ENCODE peak calls at places on chromosomes 4 and X, in eight cellular contexts. V, E, W, X, G, S, Q and R are unnamed samples. For H3K4me1, the result is how much of the 10 kb centered on the place peaks cover.

GRCh38 chr4:24642941-24643628 is 58.7 kb upstream of the DHX15 start:
- DNase-seq in E (no peak), Q (no peak), X (no peak), G (no peak), S (no peak), W (no peak), V (no peak), R (no peak)

GRCh38 chr4:132710971-132711370 is 438.1 kb upstream of the PCDH10 start:
- DNase-seq in Q (no peak), G (no peak), E (no peak), S (no peak), X (no peak), W (no peak), V (no peak), R (no peak)

GRCh38 chrX:100407147-100407783 is 2.8 kb downstream of the PCDH19 start:
- DNase-seq in S (no peak), W (no peak), G (no peak), Q (no peak), E (no peak), V (no peak), X (peak), R (no peak)

GRCh38 chr4:102761478-102761790 is 666 bp upstream of the MANBA start:
- DNase-seq in X (no peak), E (no peak), G (no peak), S (no peak), Q (no peak), W (peak), V (no peak), R (no peak)

GRCh38 chr4:92101609-92102231 is 202.0 kb upstream of the GRID2 start:
- DNase-seq in V (no peak), E (no peak), G (no peak), X (no peak), S (no peak), W (no peak), Q (no peak), R (no peak)

GRCh38 chr4:128354205-128354821 is 66.7 kb upstream of the PGRMC2 start:
- DNase-seq in G (no peak), Q (peak), W (peak), E (no peak), V (no peak), X (peak), S (peak), R (no peak)

GRCh38 chr4:186002853-186003252 is 66.1 kb upstream of the TLR3 start:
- DNase-seq in W (no peak), G (no peak), X (no peak), V (no peak), E (no peak), Q (no peak), S (no peak), R (no peak)

GRCh38 chr4:14225683-14226207 is 598.2 kb upstream of the BOD1L1 start:
- DNase-seq in S (no peak), G (no peak), X (no peak), W (no peak), Q (no peak), E (no peak), V (no peak), R (no peak)

GRCh38 chr4:146445198-146446150 is 76.3 kb downstream of the SLC10A7 start:
- DNase-seq in E (no peak), X (no peak), W (no peak), G (no peak), V (no peak), Q (no peak), S (no peak), R (no peak)

GRCh38 chrX:1397441-1397840 is 5.5 kb upstream of the SLC25A6 start:
- DNase-seq in V (peak), X (no peak), W (no peak), E (peak), G (no peak), S (no peak), Q (no peak), R (peak)

GRCh38 chrX:11540532-11541377 is 125.0 kb downstream of the ARHGAP6 start:
- DNase-seq in V (no peak), E (no peak), G (no peak), W (no peak), X (no peak), S (no peak), Q (no peak), R (no peak)

GRCh38 chr4:158459085-158459820 is 62.4 kb upstream of the RXFP1 start:
- DNase-seq in S (no peak), W (no peak), X (peak), G (no peak), Q (no peak), E (no peak), V (no peak), R (peak)

GRCh38 chr4:153205757-153206156 is 1.5 kb downstream of the TRIM2 start:
- DNase-seq in X (peak), W (peak), G (peak), E (no peak), V (no peak), S (peak), Q (no peak), R (no peak)

GRCh38 chr4:78758105-78758504 is 18.0 kb upstream of the BMP2K start:
- DNase-seq in E (no peak), X (no peak), G (no peak), S (no peak), Q (no peak), W (no peak), V (no peak), R (no peak)

GRCh38 chr4:12852338-12853307 is 631.5 kb downstream of the RAB28 start:
- DNase-seq in V (no peak), W (no peak), S (no peak), G (peak), X (peak), Q (peak), E (no peak), R (no peak)

GRCh38 chr4:185261971-185262370 is 52.6 kb downstream of the SNX25 start:
- DNase-seq in W (no peak), E (no peak), X (no peak), S (no peak), V (no peak), G (no peak), Q (no peak), R (no peak)

GRCh38 chrX:139932077-139932900 is 564 bp downstream of the ATP11C start:
- DNase-seq in W (peak), S (peak), Q (peak), X (peak), E (peak), G (no peak), V (peak), R (peak)

GRCh38 chr4:137558951-137559350 is 26.7 kb upstream of the PCDH18 start:
- DNase-seq in W (no peak), G (no peak), X (no peak), Q (peak), V (no peak), E (no peak), S (no peak), R (no peak)

GRCh38 chr4:99151452-99151851 is 7.4 kb upstream of the ADH4 start:
- DNase-seq in X (no peak), W (no peak), V (no peak), E (no peak), S (no peak), Q (no peak), G (no peak), R (no peak)

GRCh38 chr4:146333187-146333894 is 119.0 kb downstream of the REELD1 start:
- DNase-seq in W (peak), V (no peak), S (no peak), E (no peak), G (no peak), X (no peak), Q (no peak), R (no peak)

GRCh38 chr4:55367084-55367722 is 21.2 kb downstream of the SRD5A3 start:
- DNase-seq in Q (no peak), V (no peak), G (no peak), E (no peak), S (no peak), W (no peak), X (peak), R (no peak)

GRCh38 chr4:134160211-134160610 is 41.4 kb downstream of the PABPC4L start:
- DNase-seq in S (no peak), X (no peak), E (no peak), Q (no peak), V (no peak), G (no peak), W (no peak), R (no peak)

GRCh38 chrX:7132335-7133035 is 15.0 kb upstream of the STS start:
- DNase-seq in E (peak), W (peak), S (peak), G (peak), Q (peak), V (no peak), X (peak), R (no peak)

GRCh38 chr4:5206391-5206790 is 155.1 kb downstream of the STK32B start:
- DNase-seq in W (no peak), V (no peak), X (no peak), E (no peak), G (peak), Q (no peak), S (no peak), R (no peak)

GRCh38 chrX:8323356-8323755 is 141.3 kb upstream of the VCX3B start:
- DNase-seq in G (no peak), V (no peak), Q (no peak), X (peak), W (no peak), S (no peak), E (no peak), R (no peak)

GRCh38 chrX:124401696-124402095 is 55.3 kb downstream of the SH2D1A start:
- DNase-seq in G (no peak), S (no peak), V (no peak), W (no peak), Q (no peak), E (no peak), X (no peak), R (no peak)

GRCh38 chrX:43836435-43837184 is 45.6 kb downstream of the MAOB start:
- DNase-seq in S (no peak), X (peak), E (no peak), G (peak), Q (peak), W (no peak), V (no peak), R (no peak)

GRCh38 chr4:41835321-41835995 is 86.9 kb upstream of the PHOX2B start:
- DNase-seq in X (no peak), Q (no peak), S (no peak), V (no peak), E (no peak), W (no peak), G (no peak), R (no peak)

GRCh38 chrX:72358313-72358712 is 52.6 kb upstream of the CITED1 start:
- DNase-seq in X (no peak), V (no peak), Q (no peak), S (no peak), W (no peak), E (no peak), G (no peak), R (no peak)

GRCh38 chr4:39243462-39243861 is 61.1 kb downstream of the WDR19 start:
- DNase-seq in G (no peak), Q (no peak), S (no peak), W (no peak), X (no peak), V (no peak), E (no peak), R (no peak)

GRCh38 chr4:128566688-128567087 is 242.8 kb upstream of the JADE1 start:
- DNase-seq in X (no peak), G (no peak), W (no peak), E (no peak), Q (peak), V (no peak), S (no peak), R (no peak)

GRCh38 chr4:142909908-142910307 is 63.8 kb upstream of the INPP4B start:
- DNase-seq in E (no peak), S (no peak), X (no peak), V (no peak), G (no peak), Q (no peak), W (no peak), R (no peak)

GRCh38 chr4:142917678-142918077 is 71.6 kb upstream of the INPP4B start:
- DNase-seq in S (no peak), G (no peak), V (no peak), X (peak), E (no peak), W (no peak), Q (no peak), R (no peak)

GRCh38 chr4:142913461-142914030 is 67.4 kb upstream of the INPP4B start:
- DNase-seq in W (no peak), X (no peak), G (no peak), S (no peak), Q (no peak), V (no peak), E (no peak), R (no peak)

GRCh38 chr4:142913034-142913433 is 66.9 kb upstream of the INPP4B start:
- DNase-seq in X (no peak), V (no peak), S (no peak), Q (no peak), E (no peak), G (no peak), W (no peak), R (no peak)
- TF ChIP-seq POLR2AphosphoS5 in X (no peak), V (peak), S (no peak), Q (no peak), E (no peak), G (no peak), W (peak), R (no peak)

DNA sequence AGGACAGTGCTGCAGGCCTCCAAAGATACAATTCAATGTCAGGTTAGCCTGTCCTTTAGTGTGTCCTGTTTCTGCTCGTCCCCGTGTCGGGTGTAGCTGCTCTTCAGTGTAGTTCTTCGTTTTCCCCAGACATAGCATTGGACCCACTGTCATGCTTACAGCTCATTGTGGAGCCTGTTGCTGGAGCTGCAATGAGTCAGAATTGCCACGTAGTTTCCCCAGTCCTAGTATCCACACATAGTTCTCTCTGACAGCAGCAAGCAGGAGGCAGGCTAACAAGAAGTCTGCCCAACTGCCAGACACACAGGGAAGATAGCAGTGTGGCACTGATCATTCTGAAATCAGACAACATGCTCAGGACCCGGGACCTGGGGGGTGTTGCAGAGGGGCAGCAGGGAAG is 49.2 kb downstream of the MOSPD2 start:
- DNase-seq in W (no peak), X (no peak), S (no peak), E (no peak), Q (no peak), G (no peak), V (no peak), R (no peak)
- H3K4me1 ChIP-seq in W (under half), X (under half), S (under half), E (under half), Q (under half), G (under half), V (under half), R (under half)

GRCh38 chrX:47574096-47574553 is 8.1 kb upstream of the TIMP1 start:
- DNase-seq in S (no peak), E (no peak), V (no peak), Q (no peak), W (no peak), X (peak), G (no peak), R (no peak)

GRCh38 chrX:47572773-47573333 is 9.4 kb upstream of the TIMP1 start:
- DNase-seq in W (no peak), Q (no peak), S (no peak), E (no peak), G (no peak), V (no peak), X (no peak), R (no peak)

GRCh38 chrX:47574609-47575325 is 7.5 kb upstream of the TIMP1 start:
- DNase-seq in E (no peak), V (no peak), S (no peak), Q (no peak), G (no peak), X (peak), W (no peak), R (no peak)

GRCh38 chrX:47571896-47572295 is 10.3 kb upstream of the TIMP1 start:
- DNase-seq in Q (no peak), X (no peak), V (no peak), W (no peak), G (no peak), E (no peak), S (no peak), R (no peak)

GRCh38 chrX:47573334-47574095 is 8.7 kb upstream of the TIMP1 start:
- DNase-seq in V (peak), S (no peak), G (no peak), E (no peak), X (peak), W (peak), Q (no peak), R (no peak)
- H3K4me3 ChIP-seq in V (peak), S (peak), G (no peak), E (peak), X (peak), W (no peak), Q (no peak), R (no peak)

GRCh38 chrX:46465203-46465602 is 80.0 kb downstream of the ZNF674 start:
- DNase-seq in E (no peak), W (no peak), V (no peak), X (no peak), S (no peak), G (no peak), Q (no peak), R (no peak)
- TF ChIP-seq POLR2AphosphoS5 in E (no peak), W (no peak), V (no peak), X (no peak), S (no peak), G (no peak), Q (no peak), R (no peak)

DNA sequence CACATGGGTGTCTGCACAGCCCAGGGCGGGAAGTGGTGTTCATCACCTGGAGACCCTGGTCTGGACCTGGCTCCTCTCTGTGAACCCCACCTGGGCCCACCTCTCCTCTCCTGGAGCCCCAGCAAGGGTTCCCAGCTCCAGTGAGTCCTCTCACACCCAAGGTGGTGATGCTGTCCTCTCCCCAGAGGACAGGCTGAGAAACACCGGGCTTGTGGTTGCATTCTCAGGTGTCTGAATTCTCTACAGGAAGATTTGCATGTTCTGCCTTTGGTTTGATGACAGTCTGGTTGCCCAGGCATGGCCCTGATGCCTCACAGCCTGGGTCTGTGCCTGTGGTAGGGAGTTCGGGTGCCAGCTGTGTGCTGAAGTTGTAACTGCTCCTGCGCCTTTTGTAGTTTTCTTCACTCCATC is 3.8 kb downstream of the MAEA start:
- DNase-seq in S (no peak), V (no peak), G (no peak), W (peak), Q (no peak), X (no peak), E (no peak), R (peak)
- H3K4me1 ChIP-seq in S (half or more), V (half or more), G (under half), W (under half), Q (under half), X (under half), E (under half), R (half or more)

GRCh38 chrX:153494061-153494460 is 719 bp upstream of the BGN start:
- DNase-seq in X (no peak), G (no peak), W (no peak), S (no peak), E (no peak), Q (no peak), V (no peak), R (no peak)
- H3K4me3 ChIP-seq in X (no peak), G (no peak), W (no peak), S (no peak), E (no peak), Q (peak), V (no peak), R (no peak)

DNA sequence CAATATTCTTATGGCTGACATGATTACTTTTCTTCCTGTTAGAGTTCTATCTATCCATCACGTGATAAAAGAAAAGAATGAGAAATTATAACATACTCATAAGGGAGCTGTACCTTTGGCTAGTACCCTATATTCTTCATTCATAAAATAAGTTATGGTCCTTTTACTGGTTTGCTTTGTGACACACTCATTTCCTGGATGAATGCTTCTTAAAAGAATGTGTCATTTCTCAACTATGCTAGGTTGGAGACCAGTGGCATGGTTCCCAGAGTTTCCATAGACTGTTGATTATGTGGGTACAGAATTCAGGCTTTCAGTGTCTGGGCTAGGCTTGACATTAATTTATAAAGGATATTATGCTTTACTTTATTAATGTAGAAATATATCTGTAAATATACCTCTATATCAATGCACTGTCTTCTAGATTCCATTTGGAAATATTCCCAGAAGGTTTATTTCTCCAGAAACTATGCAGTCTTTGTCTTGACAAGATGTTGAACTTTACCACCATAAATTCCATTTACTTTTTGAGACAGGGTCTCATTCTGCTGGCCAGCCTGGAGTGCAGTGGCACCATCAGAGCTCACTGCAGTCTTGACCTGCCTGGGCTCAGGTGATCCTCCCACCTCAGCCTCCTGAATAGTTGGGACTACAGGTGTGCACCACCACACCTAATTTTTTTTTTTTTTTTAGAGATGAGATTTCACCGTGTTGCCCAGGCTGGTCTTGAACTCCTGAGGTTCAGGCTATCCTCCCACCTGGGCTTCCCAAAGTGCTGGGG is 23.8 kb downstream of the NUDT6 start:
- DNase-seq in S (no peak), E (no peak), X (no peak), Q (peak), V (no peak), W (no peak), G (peak), R (no peak)
- TF ChIP-seq POLR2AphosphoS5 in S (no peak), E (no peak), X (no peak), Q (peak), V (no peak), W (no peak), G (peak), R (no peak)

DNA sequence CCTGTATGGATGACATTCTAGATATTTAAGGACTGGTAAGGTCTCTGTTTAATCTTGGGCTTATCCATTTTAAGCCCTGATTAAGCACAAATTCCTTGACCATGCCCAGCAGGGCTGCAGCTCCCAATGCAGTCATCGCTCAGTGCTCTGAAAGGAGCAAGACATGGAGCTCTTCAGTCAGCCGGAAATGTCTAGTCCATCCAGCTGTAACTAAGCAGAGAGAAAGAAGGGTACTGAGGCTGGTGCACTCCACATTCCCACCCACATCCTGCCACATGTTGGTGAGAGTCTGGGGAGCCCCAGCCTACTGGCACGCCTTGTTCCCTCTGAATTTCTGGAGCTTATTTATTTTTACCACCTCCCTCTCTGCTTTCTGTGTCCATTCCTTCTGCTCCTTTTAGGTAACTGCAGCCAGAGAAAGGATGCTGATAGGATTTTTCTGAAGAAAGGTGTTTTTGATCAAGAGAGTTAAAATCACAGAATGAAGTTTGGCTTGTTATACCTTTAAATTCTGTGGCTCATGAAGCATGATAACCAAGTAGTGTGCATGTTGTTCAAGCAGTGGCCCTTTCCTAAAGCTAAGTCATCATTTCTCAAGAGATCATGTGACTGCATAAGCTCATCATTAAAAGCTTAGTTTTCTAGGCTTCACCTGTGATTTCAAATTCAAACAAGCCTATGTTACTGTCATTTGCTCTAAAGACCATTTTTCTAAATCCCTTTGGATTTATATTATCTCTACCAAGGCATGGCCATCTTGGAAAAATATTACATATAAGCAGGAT is 74.0 kb downstream of the GALNT7 start:
- DNase-seq in E (no peak), S (no peak), X (no peak), V (no peak), Q (no peak), G (no peak), W (no peak), R (no peak)
- H3K4me1 ChIP-seq in E (under half), S (under half), X (half or more), V (under half), Q (under half), G (under half), W (under half), R (under half)